ENCODE peak calls at places on chromosomes 16 and 17, in eight cellular contexts. S is tibial nerve, J is testis, X is H54, N is Peyer's patch, R is heart left ventricle, P is GM12878, T is esophagus squamous epithelium. K is an unnamed sample.

GRCh38 chr16:85057212-85057889 is 29.8 kb downstream of the KIAA0513 start:
- DNase-seq in J (no peak), R (peak), N (no peak), S (no peak), T (no peak), P (no peak), X (no peak), K (peak)

GRCh38 chr17:56815711-56816110 is 18.0 kb downstream of the C17orf67 start:
- DNase-seq in T (no peak), R (no peak), S (no peak), X (peak), J (no peak), N (no peak), P (no peak), K (no peak)

GRCh38 chr17:74372426-74372825 is 5.1 kb downstream of the GPR142 start:
- DNase-seq in T (no peak), R (no peak), N (no peak), S (no peak), J (no peak), X (no peak), P (no peak), K (no peak)

GRCh38 chr16:65066646-65067045 is 55.2 kb downstream of the CDH11 start:
- DNase-seq in N (no peak), X (no peak), S (no peak), T (no peak), R (no peak), P (no peak), J (no peak), K (no peak)

GRCh38 chr17:8324132-8324531 is 14.1 kb downstream of the ARHGEF15 start:
- DNase-seq in S (no peak), N (no peak), R (no peak), T (no peak), P (no peak), X (no peak), J (no peak), K (no peak)

GRCh38 chr17:47847341-47848197 is 3.4 kb downstream of the SP6 start:
- DNase-seq in P (no peak), R (no peak), T (no peak), J (peak), X (no peak), S (no peak), N (no peak), K (peak)

GRCh38 chr16:82629441-82630027 is 2.8 kb downstream of the CDH13 start:
- DNase-seq in J (no peak), S (no peak), R (no peak), P (no peak), T (no peak), X (peak), N (no peak), K (no peak)

GRCh38 chr17:43576563-43577229 is 30.6 kb upstream of the ETV4 start:
- DNase-seq in X (peak), R (peak), T (no peak), J (peak), N (peak), P (peak), S (peak), K (peak)

GRCh38 chr17:46928472-46929261 is 5.7 kb downstream of the GOSR2 start:
- DNase-seq in X (no peak), J (no peak), N (peak), T (no peak), S (no peak), R (no peak), P (no peak), K (no peak)

GRCh38 chr17:44069974-44070454 is 521 bp upstream of the G6PC3 start:
- DNase-seq in N (no peak), X (no peak), J (no peak), T (no peak), S (no peak), P (no peak), R (peak), K (no peak)

GRCh38 chr16:533391-534088 is 6.0 kb downstream of the CAPN15 start:
- DNase-seq in S (no peak), R (no peak), P (no peak), N (peak), T (no peak), J (peak), X (no peak), K (no peak)

DNA sequence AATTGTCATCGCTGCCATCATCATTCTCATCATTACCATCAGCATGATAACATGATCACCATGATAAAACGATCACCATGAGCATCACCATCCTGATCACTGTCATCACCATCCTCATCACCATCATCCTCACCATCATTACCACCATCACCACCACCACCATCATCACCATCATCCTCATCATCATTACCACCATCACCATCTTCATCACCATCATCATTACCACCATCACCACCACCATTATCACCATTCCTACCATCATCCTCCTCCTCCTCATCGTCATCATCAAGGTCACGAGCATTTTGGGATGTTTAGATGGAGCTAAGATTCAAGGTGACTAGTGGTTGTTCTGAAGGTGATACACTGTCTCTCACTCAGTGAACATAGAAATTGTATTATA is 221.0 kb downstream of the FOXL1 start:
- DNase-seq in N (no peak), X (no peak), T (no peak), P (no peak), J (no peak), S (no peak), R (no peak), K (no peak)
- TF ChIP-seq POLR2A in N (no peak), X (no peak), T (no peak), P (no peak), J (no peak), S (no peak), R (no peak), K (no peak)

GRCh38 chr17:77140878-77141767 is at the start of gene SEC14L1:
- DNase-seq in S (peak), J (peak), P (no peak), R (peak), T (no peak), X (peak), N (peak), K (peak)
- TF ChIP-seq POLR2A in S (no peak), J (no peak), P (no peak), R (no peak), T (no peak), X (peak), N (no peak), K (no peak)

DNA sequence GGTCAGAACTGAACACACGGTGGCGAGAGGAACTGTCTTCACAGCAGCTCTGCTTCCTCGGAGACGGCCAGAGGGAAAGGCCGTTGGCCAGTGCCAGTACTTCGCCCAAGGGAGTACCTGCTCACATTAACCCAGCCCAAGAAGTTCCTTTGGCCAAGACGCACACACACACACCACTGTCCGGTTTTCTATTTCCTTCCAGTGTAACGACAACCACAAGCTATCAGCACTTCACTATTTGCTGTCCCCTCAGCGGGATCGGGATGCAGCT is 735 bp upstream of the GGNBP2 start:
- DNase-seq in R (peak), J (peak), P (peak), S (no peak), X (peak), N (peak), T (no peak), K (peak)
- TF ChIP-seq POLR2A in R (no peak), J (no peak), P (no peak), S (no peak), X (no peak), N (peak), T (no peak), K (no peak)

DNA sequence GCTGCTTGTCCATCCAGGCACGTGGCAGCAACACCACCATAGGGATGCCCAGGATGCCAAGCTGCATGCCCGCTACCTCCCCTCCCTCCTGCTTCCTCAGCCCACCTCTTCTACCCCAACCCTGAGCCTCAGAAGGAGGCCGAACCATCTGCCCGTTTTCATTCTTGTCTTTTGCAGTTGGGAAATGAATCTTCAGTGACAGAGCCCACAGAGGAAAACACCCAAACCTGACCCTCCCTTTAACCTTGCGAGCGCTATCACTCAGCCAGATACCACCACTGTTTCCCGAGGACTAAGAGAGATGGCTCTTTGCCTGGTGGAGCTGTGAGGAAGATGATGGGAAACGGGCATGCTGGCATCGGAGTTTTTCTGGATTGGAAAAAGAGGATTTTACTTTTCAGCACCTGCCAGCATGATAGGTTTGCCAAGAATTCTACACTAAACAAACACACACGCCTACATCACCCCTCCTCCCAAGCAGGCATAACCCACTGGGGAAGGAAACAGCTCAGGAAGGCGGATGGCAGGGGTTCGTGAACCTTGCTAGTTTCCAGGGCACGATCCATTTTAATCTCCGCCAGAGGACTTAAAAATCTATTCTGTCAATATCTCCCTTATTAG is 457.3 kb downstream of the SLC39A11 start:
- DNase-seq in S (no peak), T (no peak), N (no peak), P (no peak), J (no peak), R (no peak), X (no peak), K (no peak)
- TF ChIP-seq POLR2A in S (no peak), T (no peak), N (no peak), P (no peak), J (no peak), R (no peak), X (no peak), K (no peak)

K was measured in thyroid gland.